ENCODE peak calls at places on chromosomes 11 and 22, in five cellular contexts. R is CD8-positive, alpha-beta memory T cell; T is tibial nerve; Y is colonic mucosa; B is MM.1S. U is an unnamed sample.

GRCh38 chr11:12765428-12765827 is 91.2 kb downstream of the TEAD1 start:
- DNase-seq in R (no peak), T (no peak), Y (peak), B (no peak), U (no peak)

GRCh38 chr11:17633279-17633986 is 85.9 kb upstream of the MYOD1 start:
- DNase-seq in R (no peak), T (no peak), Y (no peak), B (no peak), U (no peak)

GRCh38 chr11:10655227-10655626 is 38.3 kb downstream of the IRAG1 start:
- DNase-seq in R (no peak), T (no peak), Y (no peak), B (no peak), U (no peak)

GRCh38 chr11:15663778-15664218 is 549.1 kb downstream of the INSC start:
- DNase-seq in R (no peak), T (no peak), Y (peak), B (no peak), U (no peak)

GRCh38 chr11:108535384-108535955 is 37.3 kb upstream of the POGLUT3 start:
- DNase-seq in R (no peak), T (no peak), Y (no peak), B (no peak), U (no peak)

GRCh38 chr11:45658292-45658991 is 7.0 kb downstream of the CHST1 start:
- DNase-seq in R (no peak), T (no peak), Y (peak), B (no peak), U (no peak)

GRCh38 chr11:71395774-71396173 is 52.4 kb downstream of the DHCR7 start:
- DNase-seq in R (no peak), T (no peak), Y (no peak), B (no peak), U (no peak)

GRCh38 chr11:29634248-29634647 is 382.6 kb downstream of the KCNA4 start:
- DNase-seq in R (no peak), T (no peak), Y (no peak), B (no peak), U (no peak)

GRCh38 chr22:29872145-29872893 is 10.7 kb upstream of the MTMR3 start:
- DNase-seq in R (no peak), T (no peak), Y (no peak), B (peak), U (no peak)

GRCh38 chr11:107359701-107360100 is 97.9 kb downstream of the CWF19L2 start:
- DNase-seq in R (no peak), T (no peak), Y (no peak), B (no peak), U (no peak)

GRCh38 chr11:63099555-63099954 is 44.5 kb downstream of the SLC22A24 start:
- DNase-seq in R (no peak), T (no peak), Y (no peak), B (no peak), U (no peak)

GRCh38 chr11:70838198-70838597 is 414.2 kb downstream of the SHANK2 start:
- DNase-seq in R (no peak), T (no peak), Y (no peak), B (no peak), U (no peak)

GRCh38 chr11:58968251-58968711 is 29.0 kb downstream of the GLYATL1 start:
- DNase-seq in R (no peak), T (no peak), Y (peak), B (no peak), U (no peak)

GRCh38 chr11:48005133-48005532 is 24.8 kb downstream of the PTPRJ start:
- DNase-seq in R (peak), T (no peak), Y (no peak), B (peak), U (no peak)

GRCh38 chr11:85076535-85077330 is 550.4 kb downstream of the DLG2 start:
- DNase-seq in R (no peak), T (no peak), Y (no peak), B (peak), U (no peak)

GRCh38 chr11:21421930-21422329 is 752.5 kb downstream of the NELL1 start:
- DNase-seq in R (no peak), T (no peak), Y (no peak), B (no peak), U (no peak)

GRCh38 chr22:37263966-37264887 is 18.1 kb upstream of the CYTH4 start:
- DNase-seq in R (no peak), T (no peak), Y (no peak), B (no peak), U (no peak)
- H3K27ac ChIP-seq in R (no peak), T (no peak), Y (no peak), B (no peak), U (no peak)

DNA sequence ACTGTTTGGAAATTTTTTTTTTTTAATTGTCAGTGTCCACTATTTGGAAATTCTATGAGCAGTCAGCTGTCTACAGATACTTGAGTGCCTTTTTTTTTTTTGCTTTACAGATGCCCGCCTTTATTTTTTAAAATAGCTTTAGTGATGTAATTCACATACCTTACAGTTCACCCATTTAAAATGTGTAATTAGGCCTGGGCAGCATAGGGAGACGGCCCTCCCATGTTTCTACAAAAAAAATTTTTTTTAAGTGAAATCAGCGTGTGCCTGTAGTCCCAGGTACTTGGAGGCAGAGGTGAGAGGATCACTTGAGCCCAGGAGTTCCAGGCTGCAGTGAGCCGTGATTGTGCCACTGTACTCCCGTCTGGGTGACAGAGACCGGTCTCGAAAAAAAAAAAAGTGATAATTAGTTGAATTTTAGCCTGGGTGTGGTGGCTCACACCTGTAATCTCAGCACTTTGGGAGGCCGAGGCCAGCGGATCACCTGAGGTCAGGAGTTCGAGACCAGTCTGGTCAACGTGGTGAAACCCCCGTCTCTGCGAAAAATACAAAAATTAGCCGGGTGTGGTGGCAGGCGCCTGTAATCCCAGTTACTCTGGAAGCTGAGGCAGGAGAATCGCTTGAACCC is 1.5 kb downstream of the ZNF143 start:
- DNase-seq in R (no peak), T (no peak), Y (no peak), B (no peak), U (no peak)
- H3K27ac ChIP-seq in R (peak), T (peak), Y (peak), B (peak), U (peak)

GRCh38 chr11:112941096-112941495 is 20.1 kb upstream of the NCAM1 start:
- DNase-seq in R (no peak), T (no peak), Y (no peak), B (no peak), U (no peak)

GRCh38 chr11:112942966-112943643 is 18.1 kb upstream of the NCAM1 start:
- DNase-seq in R (no peak), T (no peak), Y (no peak), B (no peak), U (no peak)
- H3K27ac ChIP-seq in R (no peak), T (no peak), Y (no peak), B (no peak), U (no peak)

DNA sequence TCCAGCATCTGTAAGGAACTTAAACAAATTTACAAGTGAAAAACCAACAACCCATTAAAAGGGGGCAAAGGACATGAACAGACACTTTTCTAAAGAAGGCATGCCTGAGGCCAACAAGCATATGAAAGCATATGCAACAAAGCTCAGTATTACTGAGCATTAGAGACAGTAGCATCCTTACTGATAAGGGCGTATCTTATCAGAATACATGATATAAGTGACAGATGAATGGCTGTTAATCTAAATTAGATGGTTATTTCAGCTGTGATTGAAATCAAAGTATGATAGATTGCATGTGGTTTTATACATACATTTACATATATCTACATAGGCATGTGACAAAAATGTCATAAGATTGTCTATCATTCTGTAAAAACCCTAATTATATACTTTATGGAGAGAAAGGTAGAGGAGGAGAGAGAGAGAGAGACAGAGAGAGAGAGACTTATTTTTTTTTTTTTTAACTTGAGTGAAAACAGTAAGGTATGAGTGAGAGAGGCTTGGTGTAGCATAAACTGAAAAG is 1240.7 kb downstream of the FAM181B start:
- DNase-seq in R (no peak), T (no peak), Y (no peak), B (no peak), U (no peak)
- H3K27ac ChIP-seq in R (no peak), T (no peak), Y (no peak), B (no peak), U (no peak)

U was measured in caudate nucleus.